ENCODE peak calls at places on chromosomes 5 and 9, in six cellular contexts. K is A673; S is cardiac muscle cell; I is CD8-positive, alpha-beta T cell; F is tibial artery; Y is spleen. P is an unnamed sample.

GRCh38 chr9:36903541-36904435 is 130.3 kb downstream of the PAX5 start:
- DNase-seq in K (no peak), S (no peak), I (no peak), F (no peak), Y (no peak), P (no peak)

GRCh38 chr5:93675458-93676450 is 65.6 kb downstream of the POU5F2 start:
- DNase-seq in K (no peak), S (no peak), I (no peak), F (no peak), Y (no peak), P (no peak)

GRCh38 chr9:88694625-88695024 is 159.6 kb downstream of the NXNL2 start:
- DNase-seq in K (no peak), S (no peak), I (no peak), F (no peak), Y (no peak), P (no peak)

GRCh38 chr5:91296691-91297143 is 86.4 kb downstream of the ARRDC3 start:
- DNase-seq in K (no peak), S (no peak), I (no peak), F (peak), Y (no peak), P (peak)

GRCh38 chr5:78569441-78569840 is 79.1 kb downstream of the LHFPL2 start:
- DNase-seq in K (peak), S (peak), I (no peak), F (peak), Y (no peak), P (no peak)

GRCh38 chr5:91499943-91500531 is 116.9 kb upstream of the ARRDC3 start:
- DNase-seq in K (peak), S (peak), I (no peak), F (no peak), Y (no peak), P (no peak)

GRCh38 chr5:141363952-141364660 is at the start of gene PCDHGA5:
- DNase-seq in K (no peak), S (no peak), I (no peak), F (no peak), Y (no peak), P (no peak)

GRCh38 chr5:159894149-159894720 is 22.0 kb upstream of the ADRA1B start:
- DNase-seq in K (no peak), S (no peak), I (no peak), F (no peak), Y (no peak), P (no peak)

GRCh38 chr5:61600141-61600480 is 268.1 kb downstream of the ZSWIM6 start:
- DNase-seq in K (no peak), S (no peak), I (no peak), F (no peak), Y (no peak), P (no peak)

GRCh38 chr5:77518304-77518703 is 26.2 kb upstream of the WDR41 start:
- DNase-seq in K (peak), S (peak), I (no peak), F (no peak), Y (no peak), P (no peak)

GRCh38 chr5:118076490-118076889 is 911.9 kb downstream of the DTWD2 start:
- DNase-seq in K (no peak), S (peak), I (no peak), F (no peak), Y (no peak), P (no peak)

GRCh38 chr9:128340691-128341434 is 536 bp downstream of the SLC27A4 start:
- DNase-seq in K (peak), S (peak), I (no peak), F (no peak), Y (no peak), P (no peak)

GRCh38 chr5:44935262-44935661 is 126.5 kb downstream of the MRPS30 start:
- DNase-seq in K (peak), S (peak), I (no peak), F (no peak), Y (no peak), P (no peak)

GRCh38 chr9:121888438-121888775 is 204.7 kb downstream of the TTLL11 start:
- DNase-seq in K (peak), S (no peak), I (no peak), F (peak), Y (no peak), P (no peak)

GRCh38 chr5:131265318-131265803 is 1.5 kb downstream of the CDC42SE2 start:
- DNase-seq in K (peak), S (no peak), I (no peak), F (no peak), Y (no peak), P (no peak)

GRCh38 chr5:40932766-40933165 is 23.5 kb downstream of the C7 start:
- DNase-seq in K (no peak), S (no peak), I (no peak), F (no peak), Y (no peak), P (no peak)

GRCh38 chr9:77386187-77386586 is 208.9 kb downstream of the VPS13A start:
- DNase-seq in K (no peak), S (no peak), I (no peak), F (no peak), Y (no peak), P (no peak)

GRCh38 chr9:136050706-136051567 is 44.2 kb downstream of the NACC2 start:
- DNase-seq in K (peak), S (peak), I (no peak), F (no peak), Y (no peak), P (peak)

GRCh38 chr9:75226403-75227139 is 138.3 kb downstream of the OSTF1 start:
- DNase-seq in K (no peak), S (no peak), I (no peak), F (no peak), Y (no peak), P (no peak)

GRCh38 chr9:119284587-119285337 is 84.5 kb downstream of the BRINP1 start:
- DNase-seq in K (no peak), S (no peak), I (no peak), F (no peak), Y (no peak), P (no peak)

GRCh38 chr5:172102913-172103629 is 85.0 kb downstream of the STK10 start:
- DNase-seq in K (peak), S (peak), I (no peak), F (peak), Y (peak), P (no peak)

GRCh38 chr5:122982376-122982775 is 54.1 kb downstream of the PPIC start:
- DNase-seq in K (no peak), S (no peak), I (no peak), F (no peak), Y (no peak), P (no peak)

GRCh38 chr9:121261107-121261460 is 6.9 kb upstream of the GSN start:
- DNase-seq in K (peak), S (no peak), I (no peak), F (no peak), Y (no peak), P (no peak)

GRCh38 chr5:177455661-177456590 is 9.3 kb downstream of the PRR7 start:
- DNase-seq in K (peak), S (peak), I (peak), F (peak), Y (peak), P (peak)

GRCh38 chr9:123568691-123569342 is 212.8 kb downstream of the CRB2 start:
- DNase-seq in K (peak), S (no peak), I (no peak), F (no peak), Y (no peak), P (no peak)

GRCh38 chr9:106622148-106622547 is 240.8 kb upstream of the ZNF462 start:
- DNase-seq in K (peak), S (no peak), I (no peak), F (no peak), Y (no peak), P (no peak)

GRCh38 chr9:120532475-120532874 is 47.5 kb downstream of the CDK5RAP2 start:
- DNase-seq in K (peak), S (no peak), I (no peak), F (peak), Y (no peak), P (peak)

GRCh38 chr5:26329562-26330189 is 708.7 kb downstream of the CDH9 start:
- DNase-seq in K (peak), S (peak), I (no peak), F (no peak), Y (no peak), P (no peak)

GRCh38 chr9:86282979-86283535 is 719 bp upstream of the ISCA1 start:
- DNase-seq in K (peak), S (no peak), I (no peak), F (no peak), Y (peak), P (no peak)
- H3K4me3 ChIP-seq in K (peak), S (peak), I (peak), F (peak), Y (peak), P (peak)

GRCh38 chr9:14888857-14889256 is 21.4 kb downstream of the FREM1 start:
- DNase-seq in K (no peak), S (no peak), I (no peak), F (no peak), Y (no peak), P (no peak)
- TF ChIP-seq CTCF in K (peak), S (no peak), I (no peak), F (no peak), Y (no peak), P (no peak)

DNA sequence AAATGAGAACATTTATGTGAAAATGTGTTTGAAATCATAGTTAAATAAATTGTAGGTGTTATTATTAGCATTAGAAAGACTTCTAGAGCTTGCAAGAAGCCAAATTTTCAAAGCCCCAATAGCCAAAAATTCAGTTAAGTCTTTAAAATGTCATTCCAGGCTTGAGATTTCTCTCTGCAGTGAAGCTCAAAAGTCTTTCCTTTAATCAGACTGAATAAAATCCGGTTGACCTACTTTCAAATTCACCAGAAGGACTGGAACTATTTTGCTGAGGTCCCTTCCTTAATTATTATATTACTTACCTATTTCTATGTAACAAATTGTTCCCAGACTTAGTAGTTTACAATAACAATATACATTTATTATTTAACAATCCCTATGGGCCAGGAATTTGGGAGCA is 112.2 kb upstream of the TRPM3 start:
- DNase-seq in K (no peak), S (no peak), I (no peak), F (no peak), Y (no peak), P (no peak)
- H3K27ac ChIP-seq in K (no peak), S (no peak), I (no peak), F (no peak), Y (no peak), P (no peak)

GRCh38 chr9:133945977-133946753 is 46.0 kb downstream of the VAV2 start:
- DNase-seq in K (no peak), S (no peak), I (no peak), F (no peak), Y (peak), P (peak)
- H3K4me3 ChIP-seq in K (no peak), S (no peak), I (no peak), F (no peak), Y (no peak), P (no peak)

DNA sequence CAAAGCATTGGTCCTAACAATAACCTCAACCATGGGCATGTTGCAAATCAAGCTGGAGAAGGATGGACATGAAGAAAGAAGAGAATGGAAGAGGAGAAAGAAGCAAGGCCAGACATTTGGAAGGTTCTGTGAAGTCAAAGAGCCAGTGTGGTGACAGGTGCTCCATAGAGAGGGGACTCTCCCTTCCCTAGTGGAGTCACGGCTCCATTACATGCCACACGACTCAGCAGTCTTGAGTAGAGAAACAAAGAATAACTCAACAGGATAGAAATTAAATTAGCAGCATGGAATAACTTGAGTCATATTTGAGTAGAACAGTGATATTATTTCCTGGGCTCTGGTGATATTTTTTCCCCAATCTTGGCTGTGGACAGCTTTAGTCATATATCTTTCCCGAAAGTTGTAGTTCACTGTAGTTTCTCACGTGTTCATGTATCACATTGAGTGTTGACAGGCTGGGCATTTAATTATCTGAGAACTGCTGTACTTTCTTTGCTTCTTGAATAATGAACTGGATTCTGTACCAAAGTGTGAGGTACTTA is 149.7 kb upstream of the EFNA5 start:
- DNase-seq in K (peak), S (no peak), I (no peak), F (no peak), Y (no peak), P (no peak)
- TF ChIP-seq CTCF in K (no peak), S (no peak), I (no peak), F (no peak), Y (no peak), P (no peak)

DNA sequence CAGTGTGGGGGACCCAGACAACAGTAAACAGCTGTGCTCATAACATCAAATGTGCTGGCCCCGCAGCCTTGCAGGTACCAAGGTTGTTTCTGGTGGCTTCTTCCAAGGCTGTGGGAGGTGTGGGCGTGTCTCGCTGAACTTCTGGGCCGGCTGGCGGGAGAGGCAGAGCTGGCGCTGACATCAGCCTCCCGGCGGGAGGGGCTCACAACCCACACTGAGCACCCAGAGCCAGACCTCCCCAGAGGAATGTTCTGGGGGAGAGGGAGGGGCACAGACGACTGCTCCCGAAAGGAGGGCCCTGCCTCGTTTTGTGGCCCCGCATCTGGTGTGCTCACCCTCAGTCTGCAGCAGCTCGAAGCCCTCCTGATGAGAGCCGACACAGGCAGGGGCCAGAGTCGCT is 6.9 kb upstream of the SLC12A7 start:
- DNase-seq in K (peak), S (no peak), I (no peak), F (no peak), Y (no peak), P (no peak)
- H3K27ac ChIP-seq in K (no peak), S (peak), I (no peak), F (no peak), Y (peak), P (no peak)

GRCh38 chr9:137876781-137877386 is 698 bp upstream of the CACNA1B start:
- DNase-seq in K (no peak), S (no peak), I (no peak), F (no peak), Y (no peak), P (no peak)
- H3K4me3 ChIP-seq in K (no peak), S (no peak), I (no peak), F (no peak), Y (no peak), P (no peak)

GRCh38 chr5:79691007-79691406 is 1.4 kb downstream of the CMYA5 start:
- DNase-seq in K (no peak), S (no peak), I (no peak), F (no peak), Y (no peak), P (no peak)
- TF ChIP-seq CTCF in K (no peak), S (no peak), I (no peak), F (no peak), Y (no peak), P (no peak)

GRCh38 chr9:114098021-114098659 is 952 bp downstream of the KIF12 start:
- DNase-seq in K (peak), S (peak), I (no peak), F (no peak), Y (no peak), P (peak)
- H3K27ac ChIP-seq in K (no peak), S (no peak), I (no peak), F (no peak), Y (no peak), P (no peak)

DNA sequence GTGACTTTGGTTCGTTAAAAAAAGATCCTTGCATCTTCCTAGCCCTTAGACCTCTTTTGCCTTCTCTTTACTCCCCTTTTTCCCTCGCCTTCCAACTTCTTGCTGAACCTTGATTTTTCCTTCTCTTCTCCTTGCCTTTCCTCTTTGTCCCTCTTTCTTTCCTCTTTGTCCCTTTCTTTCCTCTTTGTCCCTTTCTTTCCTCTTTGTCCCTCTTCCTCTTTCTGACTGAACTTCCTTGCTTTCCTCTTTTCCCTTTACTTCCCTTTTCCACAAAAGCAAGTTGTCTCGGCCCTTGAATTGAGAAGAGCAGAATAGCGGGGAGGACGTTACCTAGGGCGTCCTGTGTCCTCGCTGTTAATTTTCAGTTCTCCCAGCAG is 1.4 kb upstream of the MLLT3 start:
- DNase-seq in K (no peak), S (no peak), I (no peak), F (no peak), Y (no peak), P (no peak)
- H3K4me3 ChIP-seq in K (peak), S (peak), I (peak), F (peak), Y (peak), P (peak)